ENCODE peak calls at places on chromosome 13, in eight cellular contexts. One of them, this sample, is unnamed.

GRCh38 chr13:85536706-85537105 is 262.5 kb downstream of the SLITRK6 start:
- DNase-seq in GM19239: no peak
- DNase-seq in EH: peak; percentile 28
- DNase-seq in hypothalamus: no peak
- DNase-seq in NCI-H345: no peak
- DNase-seq in heart right ventricle: no peak
- DNase-seq in amniotic stem cell: no peak
- DNase-seq in NCI-H1930: no peak
- DNase-seq in this sample: no peak

GRCh38 chr13:98060282-98060681 is 82.6 kb upstream of the FARP1 start:
- DNase-seq in NCI-H1930: no peak
- DNase-seq in amniotic stem cell: no peak
- DNase-seq in GM19239: no peak
- DNase-seq in NCI-H345: no peak
- DNase-seq in EH: no peak
- DNase-seq in heart right ventricle: no peak
- DNase-seq in hypothalamus: no peak
- DNase-seq in this sample: no peak

GRCh38 chr13:111046590-111047141 is 68.4 kb upstream of the ARHGEF7 start:
- DNase-seq in GM19239: peak; percentile 13
- DNase-seq in NCI-H345: no peak
- DNase-seq in NCI-H1930: no peak
- DNase-seq in EH: peak; percentile 55
- DNase-seq in amniotic stem cell: no peak
- DNase-seq in heart right ventricle: peak; percentile 50
- DNase-seq in hypothalamus: no peak
- DNase-seq in this sample: peak; percentile 48

GRCh38 chr13:74129500-74130144 is 4.6 kb downstream of the KLF12 start:
- DNase-seq in NCI-H1930: no peak
- DNase-seq in heart right ventricle: peak; percentile 12
- DNase-seq in hypothalamus: no peak
- DNase-seq in GM19239: no peak
- DNase-seq in amniotic stem cell: no peak
- DNase-seq in NCI-H345: no peak
- DNase-seq in EH: peak; percentile 28
- DNase-seq in this sample: no peak

GRCh38 chr13:113013303-113013702 is 44.3 kb downstream of the MCF2L start:
- DNase-seq in NCI-H1930: no peak
- DNase-seq in heart right ventricle: no peak
- DNase-seq in GM19239: no peak
- DNase-seq in hypothalamus: no peak
- DNase-seq in EH: no peak
- DNase-seq in amniotic stem cell: no peak
- DNase-seq in NCI-H345: no peak
- DNase-seq in this sample: no peak

GRCh38 chr13:61247149-61247936 is 168.3 kb downstream of the PCDH20 start:
- DNase-seq in hypothalamus: no peak
- DNase-seq in heart right ventricle: no peak
- DNase-seq in GM19239: no peak
- DNase-seq in EH: no peak
- DNase-seq in NCI-H345: peak; percentile 34
- DNase-seq in amniotic stem cell: no peak
- DNase-seq in NCI-H1930: no peak
- DNase-seq in this sample: no peak

GRCh38 chr13:113748101-113748861 is 10.7 kb upstream of the TMEM255B start:
- DNase-seq in EH: no peak
- DNase-seq in GM19239: no peak
- DNase-seq in NCI-H345: no peak
- DNase-seq in amniotic stem cell: no peak
- DNase-seq in NCI-H1930: no peak
- DNase-seq in heart right ventricle: no peak
- DNase-seq in hypothalamus: no peak
- DNase-seq in this sample: no peak

GRCh38 chr13:74132768-74133656 is 1.2 kb downstream of the KLF12 start:
- DNase-seq in NCI-H345: peak; percentile 47
- DNase-seq in NCI-H1930: no peak
- DNase-seq in amniotic stem cell: no peak
- DNase-seq in hypothalamus: peak; percentile 23
- DNase-seq in EH: peak; percentile 39
- DNase-seq in GM19239: no peak
- DNase-seq in heart right ventricle: peak; percentile 37
- DNase-seq in this sample: peak; percentile 33

GRCh38 chr13:28953714-28954113 is 133.6 kb downstream of the MTUS2 start:
- DNase-seq in heart right ventricle: no peak
- DNase-seq in GM19239: no peak
- DNase-seq in EH: no peak
- DNase-seq in NCI-H1930: no peak
- DNase-seq in hypothalamus: no peak
- DNase-seq in amniotic stem cell: no peak
- DNase-seq in NCI-H345: no peak
- DNase-seq in this sample: no peak

GRCh38 chr13:43815204-43815603 is 28.4 kb upstream of the ENOX1 start:
- DNase-seq in GM19239: no peak
- DNase-seq in EH: peak; percentile 97
- DNase-seq in NCI-H1930: no peak
- DNase-seq in hypothalamus: no peak
- DNase-seq in amniotic stem cell: peak; percentile 60
- DNase-seq in NCI-H345: no peak
- DNase-seq in heart right ventricle: peak; percentile 30
- DNase-seq in this sample: peak; percentile 40

GRCh38 chr13:25463496-25463895 is 91.7 kb downstream of the ATP8A2 start:
- DNase-seq in EH: peak; percentile 1
- DNase-seq in heart right ventricle: no peak
- DNase-seq in amniotic stem cell: no peak
- DNase-seq in GM19239: no peak
- DNase-seq in hypothalamus: no peak
- DNase-seq in NCI-H1930: no peak
- DNase-seq in NCI-H345: no peak
- DNase-seq in this sample: no peak

GRCh38 chr13:48559638-48560320 is 26.9 kb upstream of the RCBTB2 start:
- DNase-seq in NCI-H345: no peak
- DNase-seq in GM19239: no peak
- DNase-seq in hypothalamus: no peak
- DNase-seq in NCI-H1930: no peak
- DNase-seq in EH: peak; percentile 66
- DNase-seq in heart right ventricle: no peak
- DNase-seq in amniotic stem cell: no peak
- DNase-seq in this sample: no peak

GRCh38 chr13:111893607-111894443 is 173.1 kb upstream of the SOX1 start:
- DNase-seq in NCI-H1930: no peak
- DNase-seq in hypothalamus: no peak
- DNase-seq in EH: no peak
- DNase-seq in heart right ventricle: no peak
- DNase-seq in GM19239: no peak
- DNase-seq in NCI-H345: no peak
- DNase-seq in amniotic stem cell: no peak
- DNase-seq in this sample: no peak

GRCh38 chr13:53141336-53141735 is 112.7 kb downstream of the OLFM4 start:
- DNase-seq in GM19239: no peak
- DNase-seq in NCI-H1930: no peak
- DNase-seq in heart right ventricle: no peak
- DNase-seq in EH: no peak
- DNase-seq in amniotic stem cell: no peak
- DNase-seq in NCI-H345: peak; percentile 17
- DNase-seq in hypothalamus: no peak
- DNase-seq in this sample: no peak

GRCh38 chr13:61123533-61124269 is 291.9 kb downstream of the PCDH20 start:
- DNase-seq in EH: no peak
- DNase-seq in heart right ventricle: no peak
- DNase-seq in amniotic stem cell: no peak
- DNase-seq in GM19239: no peak
- DNase-seq in NCI-H1930: no peak
- DNase-seq in hypothalamus: no peak
- DNase-seq in NCI-H345: no peak
- DNase-seq in this sample: no peak

GRCh38 chr13:98216135-98216565 is 39.1 kb upstream of the RNF113B start:
- DNase-seq in hypothalamus: peak; percentile 35
- DNase-seq in NCI-H1930: no peak
- DNase-seq in NCI-H345: peak; percentile 43
- DNase-seq in heart right ventricle: peak; percentile 47
- DNase-seq in amniotic stem cell: no peak
- DNase-seq in GM19239: no peak
- DNase-seq in EH: peak; percentile 97
- DNase-seq in this sample: peak; percentile 70

GRCh38 chr13:74839656-74840055 is 642.3 kb downstream of the TBC1D4 start:
- DNase-seq in hypothalamus: no peak
- DNase-seq in GM19239: no peak
- DNase-seq in EH: no peak
- DNase-seq in heart right ventricle: no peak
- DNase-seq in NCI-H1930: no peak
- DNase-seq in amniotic stem cell: no peak
- DNase-seq in NCI-H345: no peak
- DNase-seq in this sample: no peak

GRCh38 chr13:25330541-25330940 is 29.1 kb downstream of the NUP58 start:
- DNase-seq in NCI-H345: no peak
- DNase-seq in amniotic stem cell: no peak
- DNase-seq in EH: peak; percentile 49
- DNase-seq in hypothalamus: no peak
- DNase-seq in GM19239: no peak
- DNase-seq in NCI-H1930: no peak
- DNase-seq in heart right ventricle: no peak
- DNase-seq in this sample: no peak

GRCh38 chr13:30371649-30372265 is 50.5 kb upstream of the UBE2L5 start:
- DNase-seq in NCI-H1930: peak; percentile 16
- DNase-seq in amniotic stem cell: peak; percentile 16
- DNase-seq in EH: peak; percentile 68
- DNase-seq in hypothalamus: no peak
- DNase-seq in GM19239: peak; percentile 66
- DNase-seq in heart right ventricle: no peak
- DNase-seq in NCI-H345: no peak
- DNase-seq in this sample: no peak

GRCh38 chr13:73421310-73421912 is 362.6 kb downstream of the KLF5 start:
- DNase-seq in NCI-H345: no peak
- DNase-seq in GM19239: no peak
- DNase-seq in hypothalamus: no peak
- DNase-seq in NCI-H1930: no peak
- DNase-seq in amniotic stem cell: no peak
- DNase-seq in heart right ventricle: no peak
- DNase-seq in EH: peak; percentile 3
- DNase-seq in this sample: no peak

GRCh38 chr13:45255253-45255987 is 54.6 kb upstream of the KCTD4 start:
- DNase-seq in heart right ventricle: no peak
- DNase-seq in EH: no peak
- DNase-seq in amniotic stem cell: no peak
- DNase-seq in hypothalamus: no peak
- DNase-seq in NCI-H1930: no peak
- DNase-seq in NCI-H345: no peak
- DNase-seq in GM19239: no peak
- DNase-seq in this sample: no peak

GRCh38 chr13:23889598-23890224 is 511 bp upstream of the MIPEP start:
- DNase-seq in GM19239: no peak
- DNase-seq in NCI-H1930: peak; percentile 26
- DNase-seq in amniotic stem cell: no peak
- DNase-seq in heart right ventricle: no peak
- DNase-seq in hypothalamus: no peak
- DNase-seq in NCI-H345: peak; percentile 8
- DNase-seq in EH: peak; percentile 38
- DNase-seq in this sample: no peak

GRCh38 chr13:42379241-42379640 is 107.3 kb downstream of the AKAP11 start:
- DNase-seq in amniotic stem cell: no peak
- DNase-seq in NCI-H1930: no peak
- DNase-seq in GM19239: no peak
- DNase-seq in heart right ventricle: no peak
- DNase-seq in NCI-H345: no peak
- DNase-seq in EH: no peak
- DNase-seq in hypothalamus: no peak
- DNase-seq in this sample: no peak

GRCh38 chr13:73767747-73768315 is 366.4 kb downstream of the KLF12 start:
- DNase-seq in EH: no peak
- DNase-seq in hypothalamus: no peak
- DNase-seq in amniotic stem cell: no peak
- DNase-seq in NCI-H345: peak; percentile 31
- DNase-seq in GM19239: no peak
- DNase-seq in NCI-H1930: no peak
- DNase-seq in heart right ventricle: no peak
- DNase-seq in this sample: no peak

GRCh38 chr13:59409651-59410200 is 754.0 kb downstream of the DIAPH3 start:
- DNase-seq in heart right ventricle: no peak
- DNase-seq in NCI-H345: peak; percentile 2
- DNase-seq in GM19239: no peak
- DNase-seq in amniotic stem cell: no peak
- DNase-seq in NCI-H1930: no peak
- DNase-seq in hypothalamus: no peak
- DNase-seq in EH: no peak
- DNase-seq in this sample: no peak

GRCh38 chr13:78657699-78658629 is 991 bp downstream of the OBI1 start:
- DNase-seq in EH: peak; percentile 5
- DNase-seq in hypothalamus: no peak
- DNase-seq in NCI-H1930: no peak
- DNase-seq in NCI-H345: no peak
- DNase-seq in heart right ventricle: no peak
- DNase-seq in amniotic stem cell: no peak
- DNase-seq in GM19239: peak; percentile 2
- DNase-seq in this sample: no peak

GRCh38 chr13:73303858-73304257 is 245.1 kb downstream of the KLF5 start:
- DNase-seq in amniotic stem cell: peak; percentile 3
- DNase-seq in heart right ventricle: no peak
- DNase-seq in EH: peak; percentile 40
- DNase-seq in NCI-H1930: no peak
- DNase-seq in NCI-H345: no peak
- DNase-seq in GM19239: no peak
- DNase-seq in hypothalamus: no peak
- DNase-seq in this sample: no peak

GRCh38 chr13:103255587-103256301 is 189.5 kb upstream of the SLC10A2 start:
- DNase-seq in NCI-H345: no peak
- DNase-seq in heart right ventricle: no peak
- DNase-seq in EH: no peak
- DNase-seq in NCI-H1930: no peak
- DNase-seq in hypothalamus: no peak
- DNase-seq in amniotic stem cell: no peak
- DNase-seq in GM19239: no peak
- DNase-seq in this sample: no peak

GRCh38 chr13:74920945-74921725 is 560.8 kb downstream of the TBC1D4 start:
- DNase-seq in amniotic stem cell: no peak
- DNase-seq in hypothalamus: no peak
- DNase-seq in GM19239: no peak
- DNase-seq in NCI-H1930: no peak
- DNase-seq in EH: no peak
- DNase-seq in NCI-H345: no peak
- DNase-seq in heart right ventricle: no peak
- DNase-seq in this sample: no peak

GRCh38 chr13:46383383-46383782 is 3.7 kb downstream of the RUBCNL start:
- DNase-seq in NCI-H345: no peak
- DNase-seq in NCI-H1930: no peak
- DNase-seq in amniotic stem cell: no peak
- DNase-seq in hypothalamus: no peak
- DNase-seq in EH: no peak
- DNase-seq in heart right ventricle: no peak
- DNase-seq in GM19239: no peak
- DNase-seq in this sample: no peak

GRCh38 chr13:100473087-100473486 is 115.5 kb downstream of the GGACT start:
- DNase-seq in hypothalamus: no peak
- DNase-seq in NCI-H1930: peak; percentile 39
- DNase-seq in heart right ventricle: no peak
- DNase-seq in GM19239: no peak
- DNase-seq in amniotic stem cell: no peak
- DNase-seq in NCI-H345: no peak
- DNase-seq in EH: no peak
- DNase-seq in this sample: no peak

GRCh38 chr13:56718791-56719190 is 421.9 kb upstream of the PRR20A start:
- DNase-seq in NCI-H1930: no peak
- DNase-seq in amniotic stem cell: no peak
- DNase-seq in hypothalamus: no peak
- DNase-seq in GM19239: no peak
- DNase-seq in heart right ventricle: no peak
- DNase-seq in EH: no peak
- DNase-seq in NCI-H345: no peak
- DNase-seq in this sample: no peak

GRCh38 chr13:85405316-85405897 is 393.8 kb downstream of the SLITRK6 start:
- DNase-seq in NCI-H1930: no peak
- DNase-seq in heart right ventricle: no peak
- DNase-seq in amniotic stem cell: no peak
- DNase-seq in hypothalamus: no peak
- DNase-seq in GM19239: no peak
- DNase-seq in EH: no peak
- DNase-seq in NCI-H345: no peak
- DNase-seq in this sample: no peak

GRCh38 chr13:36074659-36075058 is 56.5 kb downstream of the DCLK1 start:
- DNase-seq in hypothalamus: peak; percentile 7
- DNase-seq in NCI-H345: no peak
- DNase-seq in EH: peak; percentile 10
- DNase-seq in GM19239: no peak
- DNase-seq in heart right ventricle: no peak
- DNase-seq in NCI-H1930: no peak
- DNase-seq in amniotic stem cell: no peak
- DNase-seq in this sample: no peak

This sample was measured in heart left ventricle.